ENCODE peak calls at places on chromosomes 11 and 22, in four cellular contexts. F is neuronal stem cell, E is H9, C is H1. Z is an unnamed sample. For H3K79me1, the result is how much of the 10 kb centered on the place peaks cover.

GRCh38 chr11:33657757-33658156 is 42.9 kb downstream of the C11orf91 start:
- DNase-seq in C (no peak), F (no peak), E (no peak), Z (no peak)

GRCh38 chr22:43263645-43264514 is 76.9 kb upstream of the TTLL12 start:
- DNase-seq in C (no peak), F (no peak), E (no peak), Z (peak)

GRCh38 chr11:862704-863388 is 20.2 kb downstream of the TSPAN4 start:
- DNase-seq in C (no peak), E (no peak), F (no peak), Z (no peak)

GRCh38 chr22:39225591-39225990 is 19.2 kb downstream of the PDGFB start:
- DNase-seq in E (no peak), F (no peak), C (no peak), Z (no peak)

GRCh38 chr22:26777402-26777801 is 120.0 kb downstream of the MIAT start:
- DNase-seq in C (peak), F (no peak), E (peak), Z (no peak)

GRCh38 chr11:3000032-3000961 is 8.2 kb upstream of the NAP1L4 start:
- DNase-seq in E (no peak), C (no peak), F (no peak), Z (no peak)

GRCh38 chr11:26149585-26149984 is 182.3 kb upstream of the ANO3 start:
- DNase-seq in E (no peak), F (no peak), C (no peak), Z (no peak)

GRCh38 chr11:74541466-74541865 is 47.9 kb upstream of the LIPT2 start:
- DNase-seq in C (no peak), E (no peak), F (no peak), Z (no peak)

GRCh38 chr11:101717621-101718020 is 133.8 kb upstream of the TRPC6 start:
- DNase-seq in F (no peak), E (no peak), C (no peak), Z (no peak)

GRCh38 chr22:45554861-45555260 is 52.2 kb downstream of the FBLN1 start:
- DNase-seq in C (no peak), F (no peak), E (no peak), Z (no peak)

GRCh38 chr11:93653566-93653965 is 7.9 kb upstream of the CEP295 start:
- DNase-seq in C (no peak), F (no peak), E (no peak), Z (no peak)

GRCh38 chr11:93654266-93654665 is 7.2 kb upstream of the CEP295 start:
- DNase-seq in F (no peak), C (no peak), E (no peak), Z (no peak)

GRCh38 chr11:93653080-93653479 is 8.4 kb upstream of the CEP295 start:
- DNase-seq in E (no peak), F (no peak), C (no peak), Z (no peak)

GRCh38 chr11:93655047-93655446 is 6.4 kb upstream of the CEP295 start:
- DNase-seq in E (no peak), F (no peak), C (no peak), Z (no peak)

DNA sequence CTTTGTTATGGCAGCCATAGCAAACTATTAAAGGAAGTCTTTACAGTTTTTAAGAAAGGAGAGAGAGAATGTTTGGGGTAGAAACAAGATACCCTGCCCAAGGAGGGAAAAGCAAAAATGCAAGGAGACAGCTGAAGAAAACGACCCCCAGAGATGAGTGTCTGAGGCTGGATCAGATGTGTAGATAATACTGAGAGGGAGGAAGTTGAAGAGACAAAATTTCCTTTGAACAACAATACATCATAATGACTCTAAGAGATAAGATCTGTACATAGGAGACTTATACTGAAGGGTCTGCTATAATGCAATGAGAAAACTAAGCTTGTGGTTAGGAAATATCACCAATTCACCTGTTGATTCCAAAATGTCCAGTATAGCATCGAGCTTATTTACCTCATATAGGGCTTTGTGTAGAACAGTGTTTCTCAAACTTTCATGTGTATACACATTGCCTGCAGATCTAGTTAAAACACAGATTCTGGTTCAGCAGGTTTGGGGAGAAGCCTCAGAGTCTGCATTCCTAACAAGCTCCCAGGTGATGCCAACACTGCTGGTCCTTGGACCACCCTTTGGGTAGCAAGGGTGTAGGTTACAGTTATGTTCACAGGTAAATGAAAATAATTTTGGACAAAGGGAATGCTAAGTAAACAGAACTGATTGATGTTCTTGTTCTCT is 5.8 kb upstream of the CEP295 start:
- DNase-seq in F (no peak), C (no peak), E (no peak), Z (no peak)
- H2BK5ac ChIP-seq in F (no peak), C (no peak), E (no peak), Z (no peak)

DNA sequence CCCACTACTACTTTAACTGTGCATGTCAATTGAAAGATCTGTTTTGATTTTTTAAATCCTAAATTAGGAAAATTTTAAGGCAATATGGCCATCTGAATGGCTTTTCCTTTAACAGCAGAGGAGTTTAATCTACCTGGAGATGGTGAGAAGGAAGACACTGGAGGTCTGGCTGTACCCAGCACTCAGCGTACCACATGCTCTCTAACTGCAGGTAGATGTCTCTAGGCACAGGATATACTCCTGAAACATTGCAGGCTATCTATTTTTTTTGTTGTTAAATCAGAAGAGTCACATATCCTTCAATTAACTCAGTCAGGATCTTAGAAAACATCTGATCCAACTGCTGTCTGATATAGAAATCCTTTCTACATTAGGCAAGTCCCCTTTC is 17.3 kb upstream of the CASTOR1 start:
- DNase-seq in E (no peak), F (no peak), C (no peak), Z (no peak)
- H3K79me1 ChIP-seq in E (under half), F (under half), C (under half), Z (under half)

DNA sequence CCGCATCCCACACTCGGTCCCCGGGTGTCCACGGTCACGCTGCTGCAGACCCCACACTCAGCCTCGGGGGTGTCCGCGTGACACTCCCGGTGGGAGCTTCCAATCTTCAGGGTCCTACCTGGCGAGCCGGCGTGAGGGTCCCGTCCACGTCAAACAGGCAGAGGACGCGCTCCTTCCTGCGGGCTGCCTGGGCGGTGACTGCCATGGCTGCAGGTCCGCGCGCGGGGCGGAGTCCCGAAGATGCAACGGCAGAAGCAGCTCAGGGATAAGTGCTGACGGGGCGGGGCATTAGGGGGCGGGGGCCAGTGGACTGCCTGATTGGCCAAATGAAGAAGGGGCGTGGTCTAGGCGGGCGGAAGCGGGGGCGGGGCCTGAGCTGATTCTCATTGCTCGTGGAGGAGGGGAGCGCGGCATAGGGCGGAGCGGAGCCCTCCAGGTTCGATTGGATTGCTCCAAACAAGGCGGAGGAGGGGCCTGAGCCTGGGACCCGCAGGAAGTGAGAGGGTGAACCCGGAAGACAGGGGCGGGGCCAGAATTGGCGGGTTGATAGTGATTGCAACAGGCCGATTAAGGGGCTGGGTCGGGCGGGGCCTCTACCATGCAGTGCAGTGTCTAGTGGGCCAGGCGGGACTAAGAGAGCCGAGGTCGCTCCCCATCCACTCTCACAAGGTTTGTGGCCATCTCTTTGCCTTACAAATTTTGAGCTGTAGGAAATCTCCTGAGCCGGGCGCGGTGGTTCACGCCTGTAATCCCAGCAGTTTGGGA is at the start of gene PMM1:
- DNase-seq in F (peak), C (peak), E (peak), Z (peak)
- H2BK12ac ChIP-seq in F (peak), C (peak), E (no peak), Z (no peak)

GRCh38 chr11:128497057-128497957 is 90.1 kb downstream of the ETS1 start:
- DNase-seq in F (no peak), C (no peak), E (peak), Z (no peak)
- H2BK5ac ChIP-seq in F (no peak), C (no peak), E (no peak), Z (no peak)

Z was measured in trophoblast cell.